ENCODE peak calls at places on chromosomes 11 and 22, in six cellular contexts. F is stimulated activated CD8-positive, alpha-beta memory T cell treated with anti-CD3 and anti-CD28 coated beads, Interleukin-4, amount 100 ng/mL, for 4 hours; T is effector memory CD4-positive, alpha-beta T cell; Z is mesendoderm; N is CD8-positive, alpha-beta T cell; P is upper lobe of right lung. U is an unnamed sample.

GRCh38 chr11:808427-809286 is 1.1 kb upstream of the RPLP2 start:
- DNase-seq in P (no peak), N (peak), T (peak), F (no peak), Z (no peak), U (no peak)

GRCh38 chr22:25748140-25748539 is 6.2 kb downstream of the MYO18B start:
- DNase-seq in T (no peak), Z (no peak), F (no peak), N (no peak), P (no peak), U (no peak)

GRCh38 chr22:36860821-36861659 is at the start of gene NCF4:
- DNase-seq in P (peak), T (no peak), Z (no peak), F (no peak), N (no peak), U (peak)

GRCh38 chr11:77518471-77518870 is 44.6 kb upstream of the PAK1 start:
- DNase-seq in T (no peak), N (no peak), Z (no peak), P (no peak), F (no peak), U (no peak)

GRCh38 chr22:22450343-22450839 is 58.2 kb downstream of the ZNF280B start:
- DNase-seq in N (no peak), F (no peak), T (no peak), P (no peak), Z (no peak), U (no peak)

GRCh38 chr11:63530021-63530420 is 6.6 kb upstream of the PLAAT4 start:
- DNase-seq in Z (peak), N (no peak), T (no peak), F (no peak), P (no peak), U (no peak)

GRCh38 chr11:28659716-28660348 is 551.6 kb downstream of the METTL15 start:
- DNase-seq in P (no peak), Z (no peak), N (no peak), T (no peak), F (no peak), U (no peak)

GRCh38 chr11:116100016-116100415 is 595.8 kb upstream of the CADM1 start:
- DNase-seq in N (no peak), F (no peak), Z (no peak), T (no peak), P (no peak), U (no peak)

GRCh38 chr11:66725646-66726045 is 3.4 kb downstream of the SPTBN2 start:
- DNase-seq in F (no peak), P (no peak), Z (peak), T (no peak), N (no peak), U (no peak)

GRCh38 chr11:10080134-10080533 is 213.9 kb downstream of the SBF2 start:
- DNase-seq in T (no peak), Z (no peak), N (no peak), F (no peak), P (no peak), U (no peak)

GRCh38 chr11:74633406-74634393 is 41.3 kb downstream of the POLD3 start:
- DNase-seq in P (no peak), Z (no peak), T (no peak), F (no peak), N (no peak), U (no peak)

GRCh38 chr11:123111465-123111864 is 49.5 kb upstream of the HSPA8 start:
- DNase-seq in N (no peak), T (no peak), F (no peak), Z (peak), P (no peak), U (no peak)

GRCh38 chr22:44341431-44342346 is 28.9 kb upstream of the SHISAL1 start:
- DNase-seq in F (no peak), Z (peak), N (no peak), P (no peak), T (no peak), U (no peak)

GRCh38 chr22:30668306-30668655 is 606 bp upstream of the DUSP18 start:
- DNase-seq in T (no peak), Z (no peak), P (no peak), N (no peak), F (no peak), U (no peak)